ENCODE peak calls at places on chromosomes 2 and 18, in eight cellular contexts. L is neural progenitor cell, Z is HCT116, T is GM23338, P is hepatocyte, I is MM.1S, Y is PC-3, W is GM23248. H is an unnamed sample. For H3K79me2, the result is how much of the 10 kb centered on the place peaks cover.

GRCh38 chr2:111919794-111920608 is 21.6 kb downstream of the MERTK start:
- DNase-seq in L (no peak), Z (no peak), T (no peak), P (peak), I (no peak), Y (peak), W (no peak), H (no peak)

GRCh38 chr2:238446371-238446770 is 19.6 kb downstream of the ASB1 start:
- DNase-seq in L (no peak), Z (no peak), T (no peak), P (no peak), I (no peak), Y (no peak), W (no peak), H (no peak)

GRCh38 chr18:7565677-7566076 is 1.4 kb upstream of the PTPRM start:
- DNase-seq in L (no peak), Z (no peak), T (no peak), P (no peak), I (no peak), Y (peak), W (no peak), H (no peak)

GRCh38 chr2:71534786-71535185 is 81.4 kb downstream of the DYSF start:
- DNase-seq in L (no peak), Z (no peak), T (no peak), P (no peak), I (no peak), Y (no peak), W (no peak), H (no peak)

GRCh38 chr2:127577973-127578372 is 42.5 kb downstream of the MYO7B start:
- DNase-seq in L (no peak), Z (no peak), T (no peak), P (no peak), I (no peak), Y (no peak), W (no peak), H (no peak)

GRCh38 chr2:210475726-210476125 is 833 bp downstream of the LANCL1 start:
- DNase-seq in L (no peak), Z (no peak), T (no peak), P (no peak), I (no peak), Y (no peak), W (peak), H (no peak)

GRCh38 chr2:146579154-146579930 is 1265.5 kb upstream of the ACVR2A start:
- DNase-seq in L (no peak), Z (no peak), T (no peak), P (no peak), I (no peak), Y (peak), W (peak), H (no peak)

GRCh38 chr2:72289736-72290135 is 142.1 kb upstream of the CYP26B1 start:
- DNase-seq in L (no peak), Z (no peak), T (no peak), P (no peak), I (no peak), Y (peak), W (no peak), H (no peak)

GRCh38 chr18:28365406-28365805 is 188.5 kb upstream of the CDH2 start:
- DNase-seq in L (no peak), Z (no peak), T (no peak), P (peak), I (no peak), Y (peak), W (peak), H (no peak)

GRCh38 chr2:47091118-47091517 is 64.0 kb downstream of the STPG4 start:
- DNase-seq in L (no peak), Z (no peak), T (no peak), P (no peak), I (no peak), Y (no peak), W (peak), H (no peak)

GRCh38 chr2:130762031-130762909 is 6.9 kb downstream of the AMER3 start:
- DNase-seq in L (no peak), Z (no peak), T (no peak), P (no peak), I (no peak), Y (no peak), W (no peak), H (no peak)

GRCh38 chr2:15582645-15583340 is 8.9 kb upstream of the DDX1 start:
- DNase-seq in L (no peak), Z (no peak), T (no peak), P (no peak), I (no peak), Y (no peak), W (peak), H (peak)

GRCh38 chr2:101305044-101305443 is 3.5 kb downstream of the RNF149 start:
- DNase-seq in L (no peak), Z (no peak), T (no peak), P (no peak), I (no peak), Y (no peak), W (peak), H (no peak)
- H3K4me3 ChIP-seq in L (no peak), Z (no peak), T (no peak), P (no peak), I (peak), Y (peak), W (peak), H (no peak)

DNA sequence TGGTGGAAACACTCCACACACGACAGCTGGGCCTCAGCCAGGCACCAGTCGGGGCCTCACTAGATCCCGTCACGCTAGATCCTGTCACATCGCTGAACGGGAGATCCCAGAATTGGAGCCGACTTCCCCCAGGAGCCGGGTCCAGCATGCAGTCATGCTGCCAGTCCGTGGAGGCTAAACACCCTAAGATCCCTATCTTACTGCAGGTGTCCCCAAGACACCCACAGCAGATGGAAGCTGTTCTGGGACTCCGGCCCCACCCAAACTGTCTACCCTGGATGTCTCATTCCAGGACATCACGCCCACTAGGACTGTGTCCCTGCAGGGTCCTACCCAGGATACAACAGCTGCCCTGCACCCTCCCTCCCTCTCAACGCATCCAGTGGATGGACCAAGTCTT is 23.4 kb downstream of the ZNF516 start:
- DNase-seq in L (no peak), Z (no peak), T (no peak), P (no peak), I (no peak), Y (no peak), W (no peak), H (no peak)
- H3K79me2 ChIP-seq in L (half or more), Z (half or more), T (under half), P (half or more), I (under half), Y (under half), W (half or more), H (half or more)

GRCh38 chr2:10267551-10268465 is 34.9 kb upstream of the HPCAL1 start:
- DNase-seq in L (peak), Z (no peak), T (peak), P (no peak), I (no peak), Y (no peak), W (no peak), H (no peak)
- TF ChIP-seq EZH2phosphoT487 in L (no peak), Z (no peak), T (no peak), P (no peak), I (no peak), Y (no peak), W (no peak), H (no peak)

GRCh38 chr18:14748496-14748895 is 524 bp downstream of the ANKRD30B start:
- DNase-seq in L (no peak), Z (no peak), T (no peak), P (no peak), I (no peak), Y (no peak), W (no peak), H (no peak)

GRCh38 chr18:14746897-14747296 is 1.1 kb upstream of the ANKRD30B start:
- DNase-seq in L (no peak), Z (no peak), T (no peak), P (no peak), I (no peak), Y (no peak), W (no peak), H (no peak)

DNA sequence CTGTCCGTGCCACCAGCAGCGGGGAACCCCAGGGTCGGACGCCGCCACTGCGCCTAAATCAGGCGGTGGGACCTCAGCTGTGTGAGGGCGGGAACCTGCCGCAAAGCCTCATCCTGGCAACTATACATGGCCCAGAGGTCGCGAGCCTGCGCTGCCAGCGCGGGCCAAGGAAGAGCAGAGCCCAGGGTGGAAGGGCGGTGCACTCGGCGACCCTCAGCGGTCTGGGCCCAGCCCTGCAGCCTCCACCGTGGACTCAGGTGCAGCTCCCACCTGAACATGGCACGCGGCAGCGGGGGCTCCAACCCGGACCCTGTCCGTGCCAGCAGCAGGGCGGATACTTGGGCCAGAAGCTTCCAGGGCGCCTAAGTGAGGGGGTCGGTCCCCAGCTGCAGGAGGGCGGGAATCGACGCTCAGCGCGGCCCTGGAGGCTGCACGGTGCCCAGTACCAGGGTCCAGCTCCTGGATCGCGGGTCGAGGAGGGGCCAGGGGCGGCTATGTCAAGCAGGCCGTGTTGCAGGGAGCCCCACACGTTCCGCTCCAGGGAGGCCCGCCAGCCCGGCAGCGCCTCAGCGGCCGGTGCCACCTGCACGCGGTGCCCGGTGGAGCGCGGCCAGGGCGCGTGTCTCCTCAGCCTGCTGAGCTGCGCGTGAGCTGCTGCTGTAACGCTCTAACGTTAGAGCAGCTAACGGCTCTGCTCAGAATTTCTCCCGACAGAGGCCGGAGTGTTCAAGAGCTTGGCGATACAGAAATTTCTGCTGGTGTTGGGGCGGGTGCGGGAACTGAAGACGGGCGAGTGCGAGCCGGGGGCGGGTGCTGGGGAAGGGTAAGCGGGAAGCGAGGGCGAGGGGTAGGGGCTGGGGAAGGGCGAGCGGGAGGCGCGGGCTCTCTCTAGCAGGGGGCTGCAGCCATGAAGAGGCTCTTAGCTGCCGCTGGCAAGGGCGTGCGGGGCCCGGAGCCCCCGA is at the start of gene ANKRD30B:
- DNase-seq in L (no peak), Z (no peak), T (no peak), P (peak), I (no peak), Y (no peak), W (no peak), H (no peak)
- H3K4me3 ChIP-seq in L (no peak), Z (no peak), T (no peak), P (no peak), I (no peak), Y (no peak), W (no peak), H (no peak)

DNA sequence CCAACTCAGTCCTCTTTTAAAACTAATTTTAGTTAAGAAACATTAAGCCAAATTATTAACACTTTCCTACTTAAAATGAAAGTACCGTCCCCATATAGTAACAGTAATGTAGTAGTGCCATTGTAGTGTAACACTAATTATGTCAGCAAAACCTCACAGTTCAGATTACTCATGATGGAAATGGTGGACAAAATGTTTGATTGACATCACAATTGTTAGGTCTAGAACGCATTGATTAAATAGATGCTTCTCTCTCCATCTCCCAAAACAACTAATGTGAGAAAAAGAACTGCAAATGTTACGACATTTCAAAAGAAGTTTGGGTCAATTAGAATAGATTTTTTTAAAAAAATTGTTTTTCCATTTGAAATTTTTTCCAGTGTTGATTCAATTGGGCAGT is 1.2 kb upstream of the ATF2 start:
- DNase-seq in L (no peak), Z (no peak), T (no peak), P (no peak), I (no peak), Y (no peak), W (peak), H (no peak)
- H3K79me2 ChIP-seq in L (half or more), Z (under half), T (under half), P (under half), I (under half), Y (under half), W (under half), H (under half)

GRCh38 chr18:63098014-63098981 is 221.3 kb downstream of the BCL2 start:
- DNase-seq in L (no peak), Z (no peak), T (no peak), P (no peak), I (peak), Y (no peak), W (no peak), H (peak)
- TF ChIP-seq EZH2phosphoT487 in L (no peak), Z (no peak), T (no peak), P (no peak), I (no peak), Y (no peak), W (no peak), H (no peak)

DNA sequence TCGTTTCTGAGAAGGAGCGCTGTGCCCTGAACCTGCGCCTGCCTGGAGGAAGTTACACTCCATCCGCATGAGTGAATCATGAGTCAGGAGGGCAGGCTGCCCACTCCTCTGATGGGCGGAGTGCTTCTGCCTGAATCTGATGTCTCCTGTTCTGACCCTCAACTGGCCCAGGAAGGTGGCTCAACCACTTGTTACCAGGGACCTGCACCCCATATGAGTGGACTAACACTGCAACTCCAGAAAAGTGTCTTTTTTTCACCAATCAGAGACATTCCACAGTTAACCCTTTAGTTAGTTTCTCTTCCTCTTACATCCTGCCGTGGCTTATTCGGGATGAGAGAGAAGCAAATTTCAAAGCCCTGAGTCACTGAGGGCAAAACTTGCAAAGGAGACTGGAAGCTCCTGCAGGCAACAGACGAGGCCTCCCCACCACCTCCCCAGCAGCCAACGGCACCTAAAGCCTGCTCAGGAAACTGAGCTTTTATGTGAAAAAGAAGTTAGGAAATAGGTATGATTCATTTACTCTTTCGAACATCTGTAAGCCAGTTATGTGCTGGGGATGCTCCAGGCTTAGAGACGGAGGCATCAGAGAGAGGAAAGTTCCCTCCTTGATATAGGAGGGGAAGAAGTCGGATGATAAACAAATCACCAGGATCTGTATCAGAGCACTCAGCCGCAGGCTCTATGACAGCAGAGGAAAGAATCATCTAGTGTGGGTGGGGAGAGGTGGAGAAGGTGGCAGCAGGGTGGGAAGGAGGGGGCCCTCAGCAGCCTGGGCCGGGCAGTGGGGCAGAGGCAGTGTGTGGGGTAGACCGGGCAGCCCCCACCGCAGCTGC is 31.0 kb downstream of the MBP start:
- DNase-seq in L (no peak), Z (peak), T (peak), P (peak), I (no peak), Y (peak), W (peak), H (peak)
- H3K4me3 ChIP-seq in L (no peak), Z (peak), T (no peak), P (no peak), I (no peak), Y (peak), W (peak), H (peak)

GRCh38 chr2:96304606-96305005 is 740 bp downstream of the SNRNP200 start:
- DNase-seq in L (no peak), Z (no peak), T (no peak), P (no peak), I (no peak), Y (no peak), W (peak), H (no peak)
- H3K79me2 ChIP-seq in L (half or more), Z (half or more), T (under half), P (under half), I (half or more), Y (half or more), W (half or more), H (under half)